ENCODE peak calls at places on chromosomes 1 and 21, in eight cellular contexts. One of them, this sample, is unnamed.
A peak's percentile ranks its signal among the peaks of the same experiment; 100 is the strongest.

GRCh38 chr1:225919906-225920305 is 4.1 kb downstream of the PYCR2 start:
- DNase-seq in osteoblast: peak; percentile 95
- DNase-seq in RWPE2: peak; percentile 73
- DNase-seq in lower lobe of right lung: peak; percentile 76
- DNase-seq in prostate gland: peak; percentile 84
- DNase-seq in heart right ventricle: peak; percentile 69
- DNase-seq in cardiac muscle cell: peak; percentile 94
- DNase-seq in effector memory CD4-positive, alpha-beta T cell: no peak
- DNase-seq in this sample: peak; percentile 94

GRCh38 chr1:115654663-115655306 is 13.0 kb downstream of the VANGL1 start:
- DNase-seq in osteoblast: peak; percentile 86
- DNase-seq in RWPE2: no peak
- DNase-seq in lower lobe of right lung: no peak
- DNase-seq in prostate gland: peak; percentile 58
- DNase-seq in heart right ventricle: peak; percentile 38
- DNase-seq in cardiac muscle cell: peak; percentile 41
- DNase-seq in effector memory CD4-positive, alpha-beta T cell: no peak
- DNase-seq in this sample: no peak

GRCh38 chr1:111227875-111228747 is 598 bp downstream of the CHI3L2 start:
- DNase-seq in osteoblast: peak; percentile 99
- DNase-seq in RWPE2: no peak
- DNase-seq in lower lobe of right lung: no peak
- DNase-seq in prostate gland: peak; percentile 13
- DNase-seq in heart right ventricle: peak; percentile 49
- DNase-seq in cardiac muscle cell: peak; percentile 94
- DNase-seq in effector memory CD4-positive, alpha-beta T cell: no peak
- DNase-seq in this sample: peak; percentile 56

GRCh38 chr1:190908691-190909090 is 431.0 kb upstream of the BRINP3 start:
- DNase-seq in osteoblast: no peak
- DNase-seq in RWPE2: no peak
- DNase-seq in lower lobe of right lung: no peak
- DNase-seq in prostate gland: no peak
- DNase-seq in heart right ventricle: no peak
- DNase-seq in cardiac muscle cell: peak; percentile 21
- DNase-seq in effector memory CD4-positive, alpha-beta T cell: no peak
- DNase-seq in this sample: no peak

GRCh38 chr21:46092026-46092764 is 5.7 kb upstream of the COL6A2 start:
- DNase-seq in osteoblast: peak; percentile 99
- DNase-seq in RWPE2: no peak
- DNase-seq in lower lobe of right lung: no peak
- DNase-seq in prostate gland: no peak
- DNase-seq in heart right ventricle: peak; percentile 66
- DNase-seq in cardiac muscle cell: peak; percentile 87
- DNase-seq in effector memory CD4-positive, alpha-beta T cell: no peak
- DNase-seq in this sample: peak; percentile 53

GRCh38 chr1:244804841-244805240 is 30.6 kb upstream of the COX20 start:
- DNase-seq in osteoblast: no peak
- DNase-seq in RWPE2: no peak
- DNase-seq in lower lobe of right lung: no peak
- DNase-seq in prostate gland: no peak
- DNase-seq in heart right ventricle: no peak
- DNase-seq in cardiac muscle cell: no peak
- DNase-seq in effector memory CD4-positive, alpha-beta T cell: no peak
- DNase-seq in this sample: no peak

GRCh38 chr1:212368073-212368484 is 46.6 kb downstream of the PACC1 start:
- DNase-seq in osteoblast: peak; percentile 88
- DNase-seq in RWPE2: no peak
- DNase-seq in lower lobe of right lung: no peak
- DNase-seq in prostate gland: peak; percentile 43
- DNase-seq in heart right ventricle: peak; percentile 58
- DNase-seq in cardiac muscle cell: peak; percentile 83
- DNase-seq in effector memory CD4-positive, alpha-beta T cell: peak; percentile 17
- DNase-seq in this sample: peak; percentile 71

GRCh38 chr1:51519857-51520699 is 1.0 kb upstream of the EPS15 start:
- DNase-seq in osteoblast: peak; percentile 89
- DNase-seq in RWPE2: no peak
- DNase-seq in lower lobe of right lung: no peak
- DNase-seq in prostate gland: no peak
- DNase-seq in heart right ventricle: no peak
- DNase-seq in cardiac muscle cell: peak; percentile 85
- DNase-seq in effector memory CD4-positive, alpha-beta T cell: no peak
- DNase-seq in this sample: no peak

GRCh38 chr1:232017057-232017456 is 390.5 kb downstream of the DISC1 start:
- DNase-seq in osteoblast: no peak
- DNase-seq in RWPE2: no peak
- DNase-seq in lower lobe of right lung: no peak
- DNase-seq in prostate gland: no peak
- DNase-seq in heart right ventricle: no peak
- DNase-seq in cardiac muscle cell: no peak
- DNase-seq in effector memory CD4-positive, alpha-beta T cell: no peak
- DNase-seq in this sample: no peak

GRCh38 chr1:59393211-59394180 is 96.6 kb downstream of the FGGY start:
- DNase-seq in osteoblast: no peak
- DNase-seq in RWPE2: no peak
- DNase-seq in lower lobe of right lung: no peak
- DNase-seq in prostate gland: peak; percentile 64
- DNase-seq in heart right ventricle: peak; percentile 90
- DNase-seq in cardiac muscle cell: peak; percentile 91
- DNase-seq in effector memory CD4-positive, alpha-beta T cell: no peak
- DNase-seq in this sample: peak; percentile 87

GRCh38 chr1:166701603-166702090 is 137.6 kb upstream of the POGK start:
- DNase-seq in osteoblast: no peak
- DNase-seq in RWPE2: no peak
- DNase-seq in lower lobe of right lung: no peak
- DNase-seq in prostate gland: no peak
- DNase-seq in heart right ventricle: no peak
- DNase-seq in cardiac muscle cell: no peak
- DNase-seq in effector memory CD4-positive, alpha-beta T cell: no peak
- DNase-seq in this sample: no peak

GRCh38 chr1:226697151-226697575 is 41.9 kb downstream of the ITPKB start:
- DNase-seq in osteoblast: peak; percentile 69
- DNase-seq in RWPE2: no peak
- DNase-seq in lower lobe of right lung: no peak
- DNase-seq in prostate gland: no peak
- DNase-seq in heart right ventricle: no peak
- DNase-seq in cardiac muscle cell: peak; percentile 67
- DNase-seq in effector memory CD4-positive, alpha-beta T cell: no peak
- DNase-seq in this sample: no peak

GRCh38 chr21:46113497-46114176 is 15.7 kb downstream of the COL6A2 start:
- DNase-seq in osteoblast: peak; percentile 38
- DNase-seq in RWPE2: no peak
- DNase-seq in lower lobe of right lung: no peak
- DNase-seq in prostate gland: no peak
- DNase-seq in heart right ventricle: peak; percentile 2
- DNase-seq in cardiac muscle cell: no peak
- DNase-seq in effector memory CD4-positive, alpha-beta T cell: no peak
- DNase-seq in this sample: no peak

GRCh38 chr21:32747396-32747795 is 19.6 kb upstream of the SYNJ1 start:
- DNase-seq in osteoblast: no peak
- DNase-seq in RWPE2: no peak
- DNase-seq in lower lobe of right lung: no peak
- DNase-seq in prostate gland: no peak
- DNase-seq in heart right ventricle: no peak
- DNase-seq in cardiac muscle cell: no peak
- DNase-seq in effector memory CD4-positive, alpha-beta T cell: no peak
- DNase-seq in this sample: no peak

GRCh38 chr21:32750405-32750804 is 21.1 kb downstream of the PAXBP1 start:
- DNase-seq in osteoblast: no peak
- DNase-seq in RWPE2: no peak
- DNase-seq in lower lobe of right lung: no peak
- DNase-seq in prostate gland: no peak
- DNase-seq in heart right ventricle: no peak
- DNase-seq in cardiac muscle cell: no peak
- DNase-seq in effector memory CD4-positive, alpha-beta T cell: no peak
- DNase-seq in this sample: no peak

GRCh38 chr21:32753818-32754610 is 17.5 kb downstream of the PAXBP1 start:
- DNase-seq in osteoblast: no peak
- DNase-seq in RWPE2: no peak
- DNase-seq in lower lobe of right lung: no peak
- DNase-seq in prostate gland: no peak
- DNase-seq in heart right ventricle: no peak
- DNase-seq in cardiac muscle cell: no peak
- DNase-seq in effector memory CD4-positive, alpha-beta T cell: no peak
- DNase-seq in this sample: no peak

GRCh38 chr21:32748529-32748928 is 20.7 kb upstream of the SYNJ1 start:
- DNase-seq in osteoblast: no peak
- DNase-seq in RWPE2: no peak
- DNase-seq in lower lobe of right lung: no peak
- DNase-seq in prostate gland: no peak
- DNase-seq in heart right ventricle: no peak
- DNase-seq in cardiac muscle cell: no peak
- DNase-seq in effector memory CD4-positive, alpha-beta T cell: no peak
- DNase-seq in this sample: no peak

DNA sequence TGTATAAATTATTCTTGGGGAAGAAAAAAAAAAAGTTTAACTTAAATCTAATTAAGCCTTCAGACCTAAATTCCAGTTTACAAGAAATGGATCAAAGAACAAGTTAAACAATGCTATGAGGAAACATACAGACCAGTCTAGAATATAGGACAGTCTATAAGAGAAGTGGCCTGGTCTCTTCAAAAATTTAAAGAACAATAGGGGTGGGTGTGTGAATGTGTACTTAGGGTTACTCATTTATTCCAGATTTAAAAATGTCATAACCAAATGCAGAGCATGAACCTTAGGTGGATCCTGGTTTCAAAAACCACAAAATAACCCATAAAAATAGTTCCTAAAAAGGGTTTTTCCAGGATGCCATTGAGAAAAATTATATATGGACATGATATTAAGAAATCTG is 21.8 kb upstream of the SYNJ1 start:
- DNase-seq in osteoblast: no peak
- DNase-seq in RWPE2: no peak
- DNase-seq in lower lobe of right lung: no peak
- DNase-seq in prostate gland: no peak
- DNase-seq in heart right ventricle: no peak
- DNase-seq in cardiac muscle cell: no peak
- DNase-seq in effector memory CD4-positive, alpha-beta T cell: no peak
- DNase-seq in this sample: no peak
- H3K27ac ChIP-seq in osteoblast: no peak overlapping the region
- H3K27ac ChIP-seq in RWPE2: no peak overlapping the region
- H3K27ac ChIP-seq in lower lobe of right lung: no peak overlapping the region
- H3K27ac ChIP-seq in prostate gland: no peak overlapping the region
- H3K27ac ChIP-seq in heart right ventricle: no peak overlapping the region
- H3K27ac ChIP-seq in cardiac muscle cell: no peak overlapping the region
- H3K27ac ChIP-seq in effector memory CD4-positive, alpha-beta T cell: no peak overlapping the region
- H3K27ac ChIP-seq in this sample: no peak overlapping the region

GRCh38 chr1:21267191-21268077 is 22.8 kb downstream of the ECE1 start:
- DNase-seq in osteoblast: peak; percentile 29
- DNase-seq in RWPE2: no peak
- DNase-seq in lower lobe of right lung: no peak
- DNase-seq in prostate gland: no peak
- DNase-seq in heart right ventricle: no peak
- DNase-seq in cardiac muscle cell: no peak
- DNase-seq in effector memory CD4-positive, alpha-beta T cell: no peak
- DNase-seq in this sample: no peak

GRCh38 chr1:21264913-21265312 is 25.4 kb downstream of the ECE1 start:
- DNase-seq in osteoblast: peak; percentile 3
- DNase-seq in RWPE2: no peak
- DNase-seq in lower lobe of right lung: no peak
- DNase-seq in prostate gland: no peak
- DNase-seq in heart right ventricle: no peak
- DNase-seq in cardiac muscle cell: no peak
- DNase-seq in effector memory CD4-positive, alpha-beta T cell: no peak
- DNase-seq in this sample: no peak

GRCh38 chr1:21263653-21264225 is 26.5 kb downstream of the ECE1 start:
- DNase-seq in osteoblast: peak; percentile 6
- DNase-seq in RWPE2: no peak
- DNase-seq in lower lobe of right lung: no peak
- DNase-seq in prostate gland: no peak
- DNase-seq in heart right ventricle: no peak
- DNase-seq in cardiac muscle cell: no peak
- DNase-seq in effector memory CD4-positive, alpha-beta T cell: no peak
- DNase-seq in this sample: no peak

GRCh38 chr1:21266119-21266774 is 24.0 kb downstream of the ECE1 start:
- DNase-seq in osteoblast: peak; percentile 19
- DNase-seq in RWPE2: no peak
- DNase-seq in lower lobe of right lung: no peak
- DNase-seq in prostate gland: no peak
- DNase-seq in heart right ventricle: no peak
- DNase-seq in cardiac muscle cell: peak; percentile 19
- DNase-seq in effector memory CD4-positive, alpha-beta T cell: no peak
- DNase-seq in this sample: no peak

DNA sequence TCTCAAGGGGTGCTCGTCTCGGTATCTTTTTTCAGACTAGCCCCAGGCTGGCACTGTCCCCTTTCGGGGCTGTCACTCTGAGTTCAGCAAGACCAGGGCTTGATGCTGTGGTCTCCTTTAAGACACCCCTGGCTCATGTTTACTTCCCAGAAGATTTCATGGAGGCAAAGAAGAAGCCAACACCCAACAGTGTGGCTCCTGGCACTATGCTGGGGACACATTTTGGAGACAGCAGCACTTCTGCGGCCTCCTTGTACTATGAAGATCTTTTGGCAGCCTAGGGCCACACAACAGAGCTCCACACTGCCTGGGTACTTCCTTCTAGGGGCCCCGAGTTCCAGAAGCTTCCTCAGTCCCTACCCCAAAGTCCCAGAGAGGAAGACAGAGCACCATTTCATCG is 24.6 kb downstream of the ECE1 start:
- DNase-seq in osteoblast: peak; percentile 3
- DNase-seq in RWPE2: no peak
- DNase-seq in lower lobe of right lung: no peak
- DNase-seq in prostate gland: no peak
- DNase-seq in heart right ventricle: no peak
- DNase-seq in cardiac muscle cell: no peak
- DNase-seq in effector memory CD4-positive, alpha-beta T cell: no peak
- DNase-seq in this sample: no peak
- H3K4me1 ChIP-seq in osteoblast: peaks cover 22% of the 10 kb centered on the region
- H3K4me1 ChIP-seq in RWPE2: peaks cover 18% of the 10 kb centered on the region
- H3K4me1 ChIP-seq in lower lobe of right lung: peaks cover 76% of the 10 kb centered on the region
- H3K4me1 ChIP-seq in prostate gland: peaks cover 25% of the 10 kb centered on the region
- H3K4me1 ChIP-seq in heart right ventricle: peaks cover 48% of the 10 kb centered on the region
- H3K4me1 ChIP-seq in cardiac muscle cell: peaks cover 34% of the 10 kb centered on the region
- H3K4me1 ChIP-seq in effector memory CD4-positive, alpha-beta T cell: peaks cover 13% of the 10 kb centered on the region
- H3K4me1 ChIP-seq in this sample: peaks cover 88% of the 10 kb centered on the region

DNA sequence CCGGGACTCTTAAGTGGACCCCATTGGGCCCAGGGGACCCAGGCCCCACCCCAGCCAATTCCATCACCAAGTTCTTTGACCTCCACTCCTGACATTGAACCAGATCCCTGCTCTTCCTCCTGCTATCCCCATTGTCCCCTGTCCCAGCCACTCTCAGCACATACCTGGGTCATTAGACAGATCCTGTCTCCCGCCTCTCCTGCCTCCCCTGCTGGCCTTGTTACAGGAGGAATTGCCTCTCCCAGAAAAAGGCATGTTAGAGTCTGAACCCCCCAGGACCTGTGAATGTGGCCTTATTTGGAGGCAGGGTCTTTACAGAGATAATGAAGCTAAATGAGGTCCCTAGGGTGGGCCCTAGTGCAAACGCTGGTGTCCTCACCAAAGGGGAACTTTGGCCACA is 301.9 kb downstream of the NPHP4 start:
- DNase-seq in osteoblast: no peak
- DNase-seq in RWPE2: no peak
- DNase-seq in lower lobe of right lung: no peak
- DNase-seq in prostate gland: no peak
- DNase-seq in heart right ventricle: no peak
- DNase-seq in cardiac muscle cell: no peak
- DNase-seq in effector memory CD4-positive, alpha-beta T cell: no peak
- DNase-seq in this sample: no peak
- H3K9me3 ChIP-seq in osteoblast: no peaks in the 10 kb centered on the region
- H3K9me3 ChIP-seq in RWPE2: no peaks in the 10 kb centered on the region
- H3K9me3 ChIP-seq in lower lobe of right lung: no peaks in the 10 kb centered on the region
- H3K9me3 ChIP-seq in prostate gland: no peaks in the 10 kb centered on the region
- H3K9me3 ChIP-seq in heart right ventricle: no peaks in the 10 kb centered on the region
- H3K9me3 ChIP-seq in cardiac muscle cell: no peaks in the 10 kb centered on the region
- H3K9me3 ChIP-seq in effector memory CD4-positive, alpha-beta T cell: no peaks in the 10 kb centered on the region
- H3K9me3 ChIP-seq in this sample: no peaks in the 10 kb centered on the region

GRCh38 chr21:29343517-29343916 is 44.8 kb downstream of the BACH1 start:
- DNase-seq in osteoblast: peak; percentile 72
- DNase-seq in RWPE2: no peak
- DNase-seq in lower lobe of right lung: no peak
- DNase-seq in prostate gland: no peak
- DNase-seq in heart right ventricle: no peak
- DNase-seq in cardiac muscle cell: peak; percentile 43
- DNase-seq in effector memory CD4-positive, alpha-beta T cell: no peak
- DNase-seq in this sample: no peak
- H3K27ac ChIP-seq in osteoblast: peak overlapping the region; percentile 89
- H3K27ac ChIP-seq in RWPE2: peak overlapping the region; percentile 91
- H3K27ac ChIP-seq in lower lobe of right lung: peak overlapping the region; percentile 7
- H3K27ac ChIP-seq in prostate gland: no peak overlapping the region
- H3K27ac ChIP-seq in heart right ventricle: peak overlapping the region; percentile 51
- H3K27ac ChIP-seq in cardiac muscle cell: no peak overlapping the region
- H3K27ac ChIP-seq in effector memory CD4-positive, alpha-beta T cell: no peak overlapping the region
- H3K27ac ChIP-seq in this sample: no peak overlapping the region

This sample was measured in body of pancreas.